ENCODE peak calls at places on chromosomes 16 and 17, in eight cellular contexts. G is RWPE1, K is GM12865, H is B cell, R is endodermal cell, Q is tibial nerve, J is natural killer cell, V is cardiac muscle cell. P is an unnamed sample.

GRCh38 chr17:2865228-2865627 is 69.0 kb downstream of the RAP1GAP2 start:
- DNase-seq in G (no peak), K (peak; percentile 9), H (no peak), R (peak; percentile 60), Q (no peak), J (no peak), V (no peak), P (no peak)

GRCh38 chr16:77922355-77922754 is 100.0 kb upstream of the CLEC3A start:
- DNase-seq in G (no peak), K (no peak), H (no peak), R (no peak), Q (no peak), J (no peak), V (no peak), P (no peak)

GRCh38 chr16:86380045-86380444 is 130.3 kb upstream of the FOXF1 start:
- DNase-seq in G (no peak), K (no peak), H (no peak), R (no peak), Q (no peak), J (no peak), V (no peak), P (no peak)

GRCh38 chr17:73196500-73196899 is 3.6 kb downstream of the COG1 start:
- DNase-seq in G (no peak), K (peak; percentile 15), H (no peak), R (peak; percentile 92), Q (no peak), J (no peak), V (peak; percentile 56), P (no peak)

GRCh38 chr17:31609331-31609730 is 217.9 kb downstream of the RAB11FIP4 start:
- DNase-seq in G (no peak), K (no peak), H (no peak), R (no peak), Q (no peak), J (no peak), V (no peak), P (no peak)

GRCh38 chr17:32907583-32907982 is 20.4 kb upstream of the TMEM98 start:
- DNase-seq in G (no peak), K (no peak), H (no peak), R (no peak), Q (no peak), J (no peak), V (peak; percentile 27), P (no peak)

GRCh38 chr17:59353936-59354755 is 22.7 kb downstream of the YPEL2 start:
- DNase-seq in G (no peak), K (no peak), H (no peak), R (no peak), Q (no peak), J (no peak), V (no peak), P (no peak)

GRCh38 chr17:59763861-59764260 is 56.4 kb downstream of the VMP1 start:
- DNase-seq in G (peak; percentile 36), K (no peak), H (no peak), R (no peak), Q (no peak), J (no peak), V (peak; percentile 75), P (no peak)

GRCh38 chr17:78284146-78284545 is 52.7 kb downstream of the TMEM235 start:
- DNase-seq in G (no peak), K (no peak), H (no peak), R (peak; percentile 55), Q (no peak), J (no peak), V (peak; percentile 93), P (no peak)

GRCh38 chr16:30953511-30954124 is 3.9 kb upstream of the SETD1A start:
- DNase-seq in G (no peak), K (peak; percentile 90), H (peak; percentile 78), R (peak; percentile 95), Q (peak; percentile 29), J (peak; percentile 41), V (peak; percentile 83), P (peak; percentile 64)

GRCh38 chr17:63984651-63985386 is 12.1 kb upstream of the SCN4A start:
- DNase-seq in G (peak; percentile 79), K (peak; percentile 57), H (no peak), R (no peak), Q (peak; percentile 74), J (peak; percentile 58), V (peak; percentile 83), P (no peak)

GRCh38 chr17:32962320-32962707 is 29.3 kb upstream of the SPACA3 start:
- DNase-seq in G (no peak), K (no peak), H (no peak), R (no peak), Q (no peak), J (no peak), V (no peak), P (no peak)

GRCh38 chr17:9028171-9028570 is 6.9 kb downstream of the NTN1 start:
- DNase-seq in G (no peak), K (no peak), H (no peak), R (peak; percentile 66), Q (no peak), J (no peak), V (no peak), P (no peak)

GRCh38 chr17:69500911-69501429 is 86.5 kb downstream of the MAP2K6 start:
- DNase-seq in G (no peak), K (no peak), H (no peak), R (no peak), Q (no peak), J (no peak), V (no peak), P (no peak)

GRCh38 chr17:2174471-2175293 is 119.8 kb downstream of the HIC1 start:
- DNase-seq in G (no peak), K (no peak), H (no peak), R (no peak), Q (no peak), J (no peak), V (peak; percentile 98), P (no peak)

GRCh38 chr17:75872434-75873351 is 5.7 kb downstream of the TRIM47 start:
- DNase-seq in G (peak; percentile 80), K (no peak), H (no peak), R (peak; percentile 76), Q (peak; percentile 57), J (no peak), V (peak; percentile 83), P (no peak)

GRCh38 chr16:24041834-24042631 is 206.2 kb downstream of the PRKCB start:
- DNase-seq in G (peak; percentile 73), K (peak; percentile 82), H (peak; percentile 80), R (peak; percentile 91), Q (peak; percentile 47), J (peak; percentile 72), V (peak; percentile 64), P (peak; percentile 82)

GRCh38 chr17:28702752-28703150 is 8.9 kb downstream of the PROCA1 start:
- DNase-seq in G (no peak), K (no peak), H (no peak), R (no peak), Q (no peak), J (no peak), V (no peak), P (no peak)
- TF ChIP-seq CTCF in G (no peak), K (no peak), H (no peak), R (no peak), Q (no peak), J (no peak), V (no peak), P (no peak)

GRCh38 chr16:15439102-15439501 is 4.7 kb downstream of the BMERB1 start:
- DNase-seq in G (no peak), K (no peak), H (no peak), R (no peak), Q (no peak), J (no peak), V (no peak), P (no peak)

GRCh38 chr16:15434079-15434424 is 336 bp upstream of the BMERB1 start:
- DNase-seq in G (no peak), K (no peak), H (no peak), R (no peak), Q (no peak), J (no peak), V (no peak), P (no peak)

GRCh38 chr16:15440852-15441251 is 6.5 kb downstream of the BMERB1 start:
- DNase-seq in G (no peak), K (no peak), H (no peak), R (no peak), Q (no peak), J (no peak), V (peak; percentile 27), P (no peak)

GRCh38 chr16:15434425-15435215 is at the start of gene BMERB1:
- DNase-seq in G (peak; percentile 44), K (peak; percentile 34), H (peak; percentile 48), R (peak; percentile 89), Q (peak; percentile 42), J (peak; percentile 19), V (peak; percentile 82), P (peak; percentile 29)

GRCh38 chr16:15435216-15435864 is 952 bp downstream of the BMERB1 start:
- DNase-seq in G (no peak), K (no peak), H (peak; percentile 7), R (peak; percentile 61), Q (no peak), J (no peak), V (no peak), P (no peak)
- TF ChIP-seq CTCF in G (peak; percentile 18), K (no peak), H (no peak), R (no peak), Q (no peak), J (no peak), V (no peak), P (no peak)

GRCh38 chr16:57999971-58000705 is at the start of gene ZNF319:
- DNase-seq in G (no peak), K (no peak), H (no peak), R (peak; percentile 63), Q (no peak), J (no peak), V (no peak), P (no peak)

GRCh38 chr16:57998992-57999365 is 1.5 kb downstream of the ZNF319 start:
- DNase-seq in G (no peak), K (no peak), H (no peak), R (peak; percentile 50), Q (no peak), J (no peak), V (peak; percentile 35), P (no peak)

GRCh38 chr16:57998484-57998883 is 2.0 kb downstream of the ZNF319 start:
- DNase-seq in G (peak; percentile 53), K (no peak), H (no peak), R (peak; percentile 86), Q (no peak), J (peak; percentile 31), V (peak; percentile 56), P (no peak)

GRCh38 chr16:58000706-58001676 is at the start of gene USB1:
- DNase-seq in G (peak; percentile 88), K (peak; percentile 93), H (peak; percentile 95), R (peak; percentile 97), Q (peak; percentile 64), J (peak; percentile 91), V (peak; percentile 85), P (peak; percentile 98)

GRCh38 chr16:57999366-57999970 is 1.0 kb downstream of the ZNF319 start:
- DNase-seq in G (no peak), K (peak; percentile 35), H (peak; percentile 35), R (peak; percentile 67), Q (no peak), J (no peak), V (no peak), P (peak; percentile 57)
- TF ChIP-seq CTCF in G (no peak), K (no peak), H (no peak), R (peak; percentile 23), Q (no peak), J (no peak), V (no peak), P (no peak)

DNA sequence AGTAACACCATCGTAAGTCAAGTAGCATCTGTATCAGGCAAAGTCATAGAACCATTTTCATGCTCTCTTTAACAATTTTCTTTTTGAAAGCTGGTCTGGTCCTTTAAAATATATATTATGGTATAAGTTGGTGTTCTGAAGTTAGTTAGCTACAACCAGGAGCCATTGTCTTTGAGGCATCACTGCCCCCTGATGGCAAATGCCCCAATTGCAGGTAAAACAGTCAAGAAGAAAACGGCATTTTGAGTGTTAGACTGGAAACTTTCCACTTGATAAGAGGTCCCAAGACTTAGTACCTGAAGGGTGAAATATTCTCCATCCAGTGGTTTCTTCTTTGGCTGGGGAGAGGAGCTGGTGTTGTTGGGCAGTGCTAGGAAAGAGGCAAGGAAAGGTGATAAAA is 14.1 kb downstream of the TP53 start:
- DNase-seq in G (no peak), K (peak; percentile 50), H (no peak), R (peak; percentile 93), Q (no peak), J (no peak), V (peak; percentile 17), P (no peak)
- TF ChIP-seq CTCF in G (no peak), K (peak; percentile 43), H (peak; percentile 44), R (peak; percentile 89), Q (no peak), J (peak; percentile 34), V (peak; percentile 45), P (no peak)